ENCODE peak calls at places on chromosomes 3 and 15, in five cellular contexts. G, D, T, I and U are unnamed samples.

GRCh38 chr15:80010131-80010673 is 39.2 kb upstream of the BCL2A1 start:
- DNase-seq in G (peak), D (no peak), T (no peak), I (no peak), U (no peak)

GRCh38 chr3:196440696-196441095 is 8.5 kb upstream of the UBXN7 start:
- DNase-seq in G (no peak), D (no peak), T (no peak), I (no peak), U (no peak)

GRCh38 chr3:69712244-69712643 is 27.0 kb upstream of the MITF start:
- DNase-seq in G (no peak), D (no peak), T (no peak), I (no peak), U (no peak)

GRCh38 chr15:69657626-69658025 is 205.0 kb downstream of the RPLP1 start:
- DNase-seq in G (no peak), D (no peak), T (no peak), I (no peak), U (no peak)

GRCh38 chr3:172848910-172849309 is 98.4 kb downstream of the ECT2 start:
- DNase-seq in G (no peak), D (no peak), T (no peak), I (no peak), U (no peak)

GRCh38 chr3:184632551-184632950 is 71.0 kb downstream of the EPHB3 start:
- DNase-seq in G (no peak), D (no peak), T (no peak), I (peak), U (no peak)

GRCh38 chr3:135097276-135097946 is 302.4 kb downstream of the EPHB1 start:
- DNase-seq in G (peak), D (no peak), T (no peak), I (no peak), U (no peak)

GRCh38 chr3:85603378-85603777 is 644.6 kb downstream of the CADM2 start:
- DNase-seq in G (no peak), D (no peak), T (no peak), I (no peak), U (no peak)

GRCh38 chr15:47726399-47726823 is 9.1 kb downstream of the SEMA6D start:
- DNase-seq in G (no peak), D (no peak), T (no peak), I (no peak), U (no peak)

GRCh38 chr3:62567097-62568021 is 194.0 kb upstream of the FEZF2 start:
- DNase-seq in G (no peak), D (no peak), T (no peak), I (no peak), U (no peak)

GRCh38 chr3:21795152-21795837 is 44.3 kb upstream of the ZNF385D start:
- DNase-seq in G (no peak), D (no peak), T (no peak), I (no peak), U (no peak)

GRCh38 chr3:47380026-47380600 is 708 bp upstream of the PTPN23 start:
- DNase-seq in G (no peak), D (no peak), T (no peak), I (no peak), U (no peak)

GRCh38 chr15:56598991-56599390 is 134.1 kb upstream of the MNS1 start:
- DNase-seq in G (no peak), D (no peak), T (no peak), I (no peak), U (no peak)

GRCh38 chr3:97815149-97815917 is 6.5 kb upstream of the CRYBG3 start:
- DNase-seq in G (no peak), D (no peak), T (no peak), I (no peak), U (no peak)

GRCh38 chr3:194095464-194095863 is 40.5 kb upstream of the HES1 start:
- DNase-seq in G (peak), D (peak), T (no peak), I (peak), U (peak)

GRCh38 chr3:15892311-15892710 is 94.5 kb upstream of the ANKRD28 start:
- DNase-seq in G (no peak), D (no peak), T (no peak), I (no peak), U (no peak)

GRCh38 chr3:105676621-105677300 is 192.1 kb downstream of the CBLB start:
- DNase-seq in G (no peak), D (no peak), T (no peak), I (no peak), U (no peak)

GRCh38 chr15:51051776-51052175 is 42.9 kb downstream of the TNFAIP8L3 start:
- DNase-seq in G (no peak), D (no peak), T (no peak), I (no peak), U (peak)

GRCh38 chr3:152623286-152623685 is 211.6 kb upstream of the P2RY1 start:
- DNase-seq in G (no peak), D (no peak), T (no peak), I (no peak), U (no peak)

GRCh38 chr3:193704431-193704830 is 111.4 kb downstream of the OPA1 start:
- DNase-seq in G (no peak), D (peak), T (no peak), I (no peak), U (no peak)

GRCh38 chr3:50164056-50164455 is 8.9 kb downstream of the SEMA3F start:
- DNase-seq in G (no peak), D (no peak), T (no peak), I (peak), U (peak)

GRCh38 chr15:73923156-73923487 is 3.1 kb upstream of the LOXL1 start:
- DNase-seq in G (no peak), D (no peak), T (no peak), I (no peak), U (no peak)